ENCODE peak calls at places on chromosome 11, in seven cellular contexts. Z, L, P, Q, H, V and K are unnamed samples.

GRCh38 chr11:2741377-2742131 is 41.8 kb upstream of the KCNQ1OT1 start:
- DNase-seq in Q (peak), Z (peak), P (no peak), V (peak), H (no peak), L (no peak), K (peak)

GRCh38 chr11:11706022-11706421 is 84.2 kb upstream of the GALNT18 start:
- DNase-seq in Q (no peak), V (no peak), L (no peak), P (no peak), H (no peak), Z (peak), K (no peak)

GRCh38 chr11:13772223-13773046 is 104.0 kb downstream of the FAR1 start:
- DNase-seq in L (peak), V (no peak), Z (peak), H (no peak), Q (peak), P (no peak), K (peak)

GRCh38 chr11:127609025-127609788 is 608.6 kb upstream of the KIRREL3 start:
- DNase-seq in L (no peak), V (no peak), Z (no peak), Q (no peak), H (no peak), P (no peak), K (no peak)

GRCh38 chr11:93498099-93499040 is 44.8 kb downstream of the SMCO4 start:
- DNase-seq in L (no peak), Q (peak), V (no peak), H (no peak), P (no peak), Z (peak), K (peak)

GRCh38 chr11:70527046-70527395 is 128.7 kb downstream of the CTTN start:
- DNase-seq in H (no peak), Q (no peak), V (peak), L (no peak), P (no peak), Z (no peak), K (no peak)

GRCh38 chr11:17972987-17973386 is 39.9 kb downstream of the SERGEF start:
- DNase-seq in H (peak), Q (peak), P (peak), V (no peak), Z (peak), L (no peak), K (peak)

GRCh38 chr11:56497010-56497409 is 5.8 kb upstream of the OR5M8 start:
- DNase-seq in L (no peak), P (no peak), V (peak), H (no peak), Z (no peak), Q (no peak), K (no peak)

GRCh38 chr11:66547662-66548009 is 933 bp downstream of the ACTN3 start:
- DNase-seq in Q (no peak), V (no peak), Z (no peak), P (no peak), H (no peak), L (no peak), K (no peak)
- H3K4me3 ChIP-seq in Q (no peak), V (no peak), Z (no peak), P (no peak), H (no peak), L (no peak), K (no peak)

DNA sequence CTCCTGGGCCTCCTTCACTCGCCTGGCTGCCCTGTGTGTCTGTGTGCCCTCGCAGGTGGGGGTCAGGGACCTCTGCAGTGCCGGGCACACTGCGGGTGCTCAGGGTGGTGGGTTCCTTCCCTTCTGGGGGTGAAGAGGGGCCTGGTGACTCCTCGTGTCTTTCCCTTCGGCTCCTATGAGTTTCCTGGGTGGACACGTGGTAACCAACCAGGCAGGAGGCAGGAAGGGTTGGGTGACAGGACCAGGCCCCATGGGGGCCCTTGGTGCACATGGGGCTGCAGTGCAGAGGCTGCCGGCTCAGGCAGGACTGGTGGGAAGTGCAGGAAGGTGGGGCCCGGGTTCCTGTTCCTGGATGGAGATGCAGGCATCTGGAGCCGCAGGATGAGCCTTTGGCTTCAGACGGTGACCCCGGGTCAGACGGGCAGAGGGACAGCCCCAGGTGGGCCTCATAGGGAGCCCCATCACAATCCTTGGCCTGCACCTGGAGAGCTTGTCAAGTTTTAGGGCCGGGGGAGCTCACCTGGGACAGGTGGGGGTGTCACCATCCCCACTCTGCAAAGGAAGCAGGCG is 9.6 kb downstream of the FRMD8 start:
- DNase-seq in Q (no peak), L (no peak), P (peak), Z (no peak), H (no peak), V (no peak), K (no peak)
- TF ChIP-seq CTCF in Q (no peak), L (no peak), P (no peak), Z (no peak), H (no peak), V (no peak), K (no peak)

DNA sequence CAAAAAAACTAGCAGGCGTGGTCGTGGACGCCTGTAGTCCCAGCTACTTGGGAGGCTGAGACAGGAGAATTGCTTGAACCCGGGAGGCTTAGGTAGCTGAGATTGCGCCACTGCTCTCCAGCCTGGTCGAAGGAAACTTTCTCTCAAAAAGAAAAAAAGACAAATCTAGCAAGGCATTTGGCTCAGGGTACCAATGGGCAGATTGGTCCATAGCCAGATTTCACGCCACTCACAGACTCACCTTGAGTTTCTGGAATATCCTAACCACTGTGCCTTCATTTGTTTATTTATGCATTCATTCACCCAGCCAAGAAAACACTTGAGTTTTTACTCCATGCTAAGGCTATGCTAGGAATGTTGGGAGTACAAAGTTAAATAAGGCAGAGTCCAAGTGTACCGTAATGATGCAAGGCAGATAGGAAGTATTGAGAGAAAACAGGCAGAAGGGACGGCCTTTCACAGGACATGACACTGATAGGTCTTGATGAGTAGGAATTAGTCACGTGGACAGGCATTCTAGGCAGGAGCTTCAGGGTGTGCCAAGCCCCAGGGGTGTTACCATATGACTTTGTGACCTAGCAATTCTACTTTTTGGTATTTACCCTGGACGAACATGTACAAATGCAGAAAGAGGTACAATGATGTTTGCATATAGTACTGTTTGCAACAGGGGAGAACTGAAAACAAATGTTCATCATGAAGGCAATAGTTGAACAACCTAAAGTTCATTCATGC is 3.0 kb upstream of the PACSIN3 start:
- DNase-seq in L (no peak), P (no peak), V (no peak), Q (peak), H (no peak), Z (peak), K (peak)
- H3K4me3 ChIP-seq in L (no peak), P (no peak), V (no peak), Q (no peak), H (no peak), Z (no peak), K (no peak)

GRCh38 chr11:44785856-44786606 is 59.3 kb downstream of the TSPAN18 start:
- DNase-seq in Q (no peak), P (no peak), Z (no peak), H (no peak), V (peak), L (no peak), K (no peak)
- TF ChIP-seq CTCF in Q (no peak), P (no peak), Z (no peak), H (no peak), V (no peak), L (no peak), K (no peak)

GRCh38 chr11:67613313-67613959 is 6.7 kb downstream of the NDUFV1 start:
- DNase-seq in Q (no peak), L (no peak), V (peak), H (no peak), P (no peak), Z (no peak), K (no peak)
- H3K4me3 ChIP-seq in Q (no peak), L (no peak), V (peak), H (no peak), P (peak), Z (no peak), K (no peak)

DNA sequence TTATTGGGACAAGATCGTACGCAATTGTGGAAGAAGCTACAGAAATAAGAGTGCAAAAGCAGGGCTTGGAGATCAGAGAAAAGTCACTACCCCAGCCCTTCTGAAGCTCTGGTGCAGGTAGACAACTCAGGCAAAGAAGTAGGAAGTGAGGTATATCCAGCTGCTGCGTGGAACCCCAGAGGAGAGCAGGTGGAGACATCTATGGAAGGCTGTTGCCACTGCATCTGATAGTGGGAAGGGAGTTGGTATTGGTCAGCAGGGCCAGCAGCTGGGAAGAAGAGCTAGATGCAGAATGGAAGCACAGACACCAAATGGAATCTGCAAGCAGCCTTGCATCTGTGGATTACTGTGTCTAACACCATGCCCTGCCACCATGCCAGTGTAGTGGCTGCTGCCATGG is 165.1 kb downstream of the WNT11 start:
- DNase-seq in P (no peak), H (no peak), Q (no peak), V (no peak), Z (no peak), L (no peak), K (no peak)
- TF ChIP-seq CTCF in P (no peak), H (no peak), Q (no peak), V (no peak), Z (no peak), L (no peak), K (no peak)

DNA sequence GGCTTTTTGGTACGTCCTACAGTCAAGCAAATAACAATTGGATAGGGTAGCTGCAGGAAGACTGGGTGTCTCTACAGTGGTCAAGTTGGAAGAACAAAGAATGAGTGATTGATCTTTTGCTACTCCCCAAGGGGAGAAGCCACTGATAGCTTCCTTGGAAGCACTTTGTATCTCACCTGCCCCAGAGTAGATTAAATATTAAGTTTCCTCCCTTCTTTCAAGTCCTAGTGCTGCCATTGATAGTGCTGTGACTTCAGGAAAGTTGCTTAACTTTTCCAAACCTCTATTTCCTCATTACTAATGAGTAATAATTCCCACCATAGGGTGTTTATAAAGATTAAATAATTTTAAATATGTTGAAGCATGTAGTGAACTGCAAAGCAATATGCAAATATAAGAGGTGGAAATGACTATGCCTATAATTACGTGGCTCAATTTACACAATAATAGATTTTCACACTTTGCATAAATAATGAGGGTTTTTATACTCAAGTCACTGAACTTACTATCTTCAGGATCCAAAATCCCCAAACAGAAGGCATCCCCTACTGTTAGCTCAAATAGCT is 35.5 kb upstream of the EHF start:
- DNase-seq in H (no peak), Z (no peak), Q (no peak), P (no peak), V (no peak), L (no peak), K (no peak)
- H3K4me3 ChIP-seq in H (no peak), Z (no peak), Q (no peak), P (no peak), V (no peak), L (no peak), K (no peak)

GRCh38 chr11:130068986-130069683 is 559 bp upstream of the APLP2 start:
- DNase-seq in Z (peak), L (no peak), V (peak), H (peak), P (no peak), Q (peak), K (peak)
- TF ChIP-seq CTCF in Z (no peak), L (no peak), V (no peak), H (no peak), P (no peak), Q (peak), K (peak)

GRCh38 chr11:119421941-119422504 is 949 bp downstream of the THY1 start:
- DNase-seq in Q (no peak), P (no peak), L (no peak), V (no peak), Z (no peak), H (no peak), K (peak)
- H3K4me3 ChIP-seq in Q (peak), P (peak), L (peak), V (peak), Z (peak), H (peak), K (peak)